ENCODE peak calls at places on chromosome 4, in four cellular contexts. L, G, H and K are unnamed samples.

GRCh38 chr4:168221298-168221697 is 97.3 kb downstream of the DDX60 start:
- DNase-seq in H (no peak), G (no peak), L (no peak), K (peak; percentile 13)

GRCh38 chr4:152348670-152349069 is 187.2 kb downstream of the FBXW7 start:
- DNase-seq in G (no peak), L (no peak), H (no peak), K (no peak)

GRCh38 chr4:11376571-11376970 is 52.1 kb downstream of the HS3ST1 start:
- DNase-seq in L (no peak), G (no peak), H (no peak), K (no peak)

GRCh38 chr4:20520901-20521300 is 179.4 kb upstream of the PACRGL start:
- DNase-seq in G (no peak), H (no peak), L (no peak), K (no peak)

GRCh38 chr4:2253160-2254084 is 8.5 kb downstream of the MXD4 start:
- DNase-seq in G (no peak), L (peak; percentile 9), H (peak; percentile 72), K (no peak)

GRCh38 chr4:99300934-99301333 is 10.1 kb upstream of the ADH1A start:
- DNase-seq in H (no peak), L (peak; percentile 78), G (no peak), K (no peak)

GRCh38 chr4:54090804-54091623 is 8.9 kb upstream of the GSX2 start:
- DNase-seq in G (no peak), H (no peak), L (peak; percentile 42), K (peak; percentile 77)

GRCh38 chr4:48403779-48404178 is 62.5 kb downstream of the SLAIN2 start:
- DNase-seq in G (no peak), H (no peak), L (no peak), K (no peak)

GRCh38 chr4:3201718-3202702 is 46.9 kb upstream of the MSANTD1 start:
- DNase-seq in G (no peak), H (no peak), L (no peak), K (no peak)

GRCh38 chr4:1779588-1780382 is 13.3 kb upstream of the FGFR3 start:
- DNase-seq in L (no peak), H (no peak), G (no peak), K (no peak)

GRCh38 chr4:174215055-174215454 is 68.4 kb downstream of the FBXO8 start:
- DNase-seq in G (no peak), L (no peak), H (no peak), K (no peak)

GRCh38 chr4:139746430-139746829 is 80.8 kb downstream of the MGST2 start:
- DNase-seq in L (no peak), G (peak; percentile 95), H (no peak), K (no peak)

GRCh38 chr4:41067369-41067768 is 147.0 kb downstream of the APBB2 start:
- DNase-seq in G (no peak), H (no peak), L (no peak), K (no peak)

GRCh38 chr4:156977435-156978160 is 6.0 kb upstream of the PDGFC start:
- DNase-seq in G (no peak), H (no peak), L (no peak), K (no peak)

GRCh38 chr4:75845992-75846391 is 56.3 kb downstream of the PPEF2 start:
- DNase-seq in H (no peak), G (no peak), L (no peak), K (peak; percentile 87)

GRCh38 chr4:141788169-141788915 is 152.0 kb downstream of the IL15 start:
- DNase-seq in G (no peak), H (no peak), L (no peak), K (no peak)

GRCh38 chr4:188246488-188246887 is 107.2 kb downstream of the TRIML1 start:
- DNase-seq in G (no peak), L (no peak), H (no peak), K (no peak)

GRCh38 chr4:135267148-135267878 is 1065.7 kb upstream of the PABPC4L start:
- DNase-seq in L (no peak), H (no peak), G (peak; percentile 78), K (no peak)

GRCh38 chr4:78592104-78592783 is 40.7 kb downstream of the ANXA3 start:
- DNase-seq in H (no peak), G (no peak), L (no peak), K (no peak)

GRCh38 chr4:142383800-142384470 is 462.2 kb downstream of the INPP4B start:
- DNase-seq in H (no peak), G (no peak), L (no peak), K (no peak)

GRCh38 chr4:147984065-147984777 is 252.3 kb downstream of the ARHGAP10 start:
- DNase-seq in H (no peak), L (no peak), G (peak; percentile 75), K (peak; percentile 12)

GRCh38 chr4:37967749-37968148 is 7.6 kb downstream of the PTTG2 start:
- DNase-seq in L (no peak), H (no peak), G (no peak), K (no peak)